ENCODE peak calls at places on chromosomes 16 and 17, in nine cellular contexts. Y is Panc1; F is HCT116; J is stimulated activated naive CD8-positive, alpha-beta T cell treated with anti-CD3 and anti-CD28 coated beads, Interleukin-15, amount 100 ng/mL, for 72 hours; M is upper lobe of right lung; O is activated naive CD8-positive, alpha-beta T cell treated with anti-CD3 and anti-CD28 coated beads, Interleukin-2, amount 10 ng/mL, durations not matched to agents 7 days and 5 days; I is lower lobe of right lung; K is omental fat pad; B is right cardiac atrium. R is an unnamed sample.

GRCh38 chr17:73943416-73943770 is 260.1 kb upstream of the RPL38 start:
- ATAC-seq in F (no peak), Y (no peak), K (no peak), I (no peak), M (no peak), J (no peak), B (no peak), O (no peak), R (no peak)

GRCh38 chr16:50279142-50279865 is 13.0 kb downstream of the ADCY7 start:
- ATAC-seq in I (peak; percentile 70), B (peak; percentile 58), F (no peak), J (no peak), M (peak; percentile 73), Y (no peak), K (no peak), O (no peak), R (no peak)

GRCh38 chr17:14604920-14605599 is 304.2 kb downstream of the HS3ST3B1 start:
- ATAC-seq in K (no peak), Y (no peak), O (no peak), M (peak; percentile 97), B (peak; percentile 65), F (no peak), I (peak; percentile 94), J (no peak), R (peak; percentile 99)

GRCh38 chr17:19940722-19941464 is 36.7 kb downstream of the AKAP10 start:
- ATAC-seq in B (peak; percentile 47), Y (no peak), F (no peak), I (peak; percentile 56), K (no peak), J (no peak), M (peak; percentile 64), O (no peak), R (no peak)

GRCh38 chr16:57132470-57132869 is 40.1 kb downstream of the CPNE2 start:
- ATAC-seq in J (no peak), Y (no peak), I (peak; percentile 51), K (no peak), F (no peak), M (peak; percentile 24), O (no peak), B (no peak), R (peak; percentile 17)

GRCh38 chr16:54266363-54266955 is 20.1 kb downstream of the IRX3 start:
- ATAC-seq in O (no peak), I (peak; percentile 91), F (no peak), Y (no peak), J (no peak), B (peak; percentile 93), K (no peak), M (peak; percentile 88), R (no peak)

GRCh38 chr17:74599531-74599939 is 7.5 kb upstream of the CD300LD start:
- ATAC-seq in M (peak; percentile 68), I (peak; percentile 75), Y (no peak), O (no peak), K (no peak), J (no peak), F (no peak), B (no peak), R (no peak)

GRCh38 chr17:72387969-72388368 is 267.1 kb downstream of the SOX9 start:
- ATAC-seq in O (no peak), J (no peak), B (no peak), K (no peak), I (no peak), M (no peak), F (no peak), Y (no peak), R (no peak)

GRCh38 chr17:82627405-82627804 is 20.8 kb downstream of the WDR45B start:
- ATAC-seq in Y (no peak), K (no peak), B (peak; percentile 53), M (peak; percentile 37), I (peak; percentile 8), F (no peak), J (no peak), O (no peak), R (no peak)

GRCh38 chr16:73885319-73885718 is 411.3 kb upstream of the PSMD7 start:
- ATAC-seq in J (no peak), Y (no peak), F (no peak), M (no peak), K (no peak), B (no peak), I (no peak), O (no peak), R (no peak)

GRCh38 chr16:28845173-28846079 is 722 bp downstream of the TUFM start:
- ATAC-seq in J (peak; percentile 1), K (no peak), B (peak; percentile 1), M (peak; percentile 25), I (peak; percentile 18), O (no peak), F (peak; percentile 57), Y (peak; percentile 19), R (no peak)

GRCh38 chr17:17137731-17138585 is 68.2 kb downstream of the PLD6 start:
- ATAC-seq in B (no peak), O (no peak), M (no peak), Y (no peak), F (no peak), I (no peak), J (no peak), K (no peak), R (peak; percentile 60)

GRCh38 chr16:23518435-23518891 is 8.2 kb upstream of the GGA2 start:
- ATAC-seq in K (no peak), F (no peak), B (no peak), M (peak; percentile 45), O (no peak), I (peak; percentile 63), Y (no peak), J (no peak), R (peak; percentile 87)

GRCh38 chr17:75785016-75785769 is 587 bp downstream of the UNK start:
- ATAC-seq in B (peak; percentile 94), M (peak; percentile 92), O (peak; percentile 57), K (peak; percentile 79), F (peak; percentile 82), J (peak; percentile 87), I (peak; percentile 96), Y (peak; percentile 87), R (peak; percentile 91)

GRCh38 chr17:76626442-76626841 is 17.1 kb downstream of the ST6GALNAC1 start:
- ATAC-seq in J (no peak), M (peak; percentile 73), Y (no peak), O (no peak), B (no peak), I (peak; percentile 36), K (no peak), F (no peak), R (no peak)

GRCh38 chr16:81189100-81189664 is 49.3 kb upstream of the BCO1 start:
- ATAC-seq in M (peak; percentile 80), J (no peak), I (peak; percentile 89), O (no peak), B (peak; percentile 95), Y (no peak), F (no peak), K (peak; percentile 91), R (no peak)

R was measured in stimulated activated memory B cell treated with anti-CD40 and anti-IgM and Interleukin-4, amounts not matched to agents 10 μg/mL and 1 μg/mL and 100 μg/mL, for 72 hours.